ENCODE peak calls at places on chromosomes 1 and 21, in ten cellular contexts. Q, U, L, D, X, R, M, H, V and P are unnamed samples.
A peak's percentile ranks its signal among the peaks of the same experiment; 100 is the strongest.

GRCh38 chr1:112672842-112673241 is 1.6 kb upstream of the MOV10 start:
- DNase-seq in Q (peak; percentile 3), L (no peak), H (no peak), V (no peak), D (no peak), M (no peak), U (no peak), X (no peak), R (no peak), P (no peak)

GRCh38 chr1:109806733-109807397 is 43.1 kb upstream of the EPS8L3 start:
- DNase-seq in D (no peak), H (no peak), U (no peak), R (no peak), L (no peak), M (peak; percentile 12), X (no peak), V (no peak), Q (peak; percentile 68), P (no peak)

GRCh38 chr1:17671314-17671705 is 83.8 kb upstream of the ACTL8 start:
- DNase-seq in V (no peak), D (no peak), H (no peak), M (no peak), X (no peak), U (no peak), L (peak; percentile 39), Q (no peak), R (no peak), P (no peak)

GRCh38 chr1:61403863-61404615 is 320.9 kb downstream of the TM2D1 start:
- DNase-seq in V (peak; percentile 27), M (no peak), Q (peak; percentile 22), L (no peak), D (no peak), R (peak; percentile 5), X (no peak), H (no peak), U (no peak), P (peak; percentile 62)

GRCh38 chr21:36459098-36459497 is 20.8 kb downstream of the CLDN14 start:
- DNase-seq in D (no peak), V (no peak), X (no peak), Q (no peak), U (no peak), R (no peak), M (no peak), H (no peak), L (no peak), P (no peak)

GRCh38 chr1:161350666-161351065 is 17.0 kb downstream of the CFAP126 start:
- DNase-seq in Q (no peak), D (no peak), H (no peak), X (no peak), V (no peak), L (no peak), M (no peak), U (no peak), R (no peak), P (no peak)

GRCh38 chr1:14848621-14849020 is 250.1 kb downstream of the KAZN start:
- DNase-seq in R (no peak), Q (no peak), H (no peak), V (no peak), U (no peak), M (no peak), D (no peak), X (no peak), L (no peak), P (no peak)

GRCh38 chr1:84269286-84269685 is 32.2 kb upstream of the SAMD13 start:
- DNase-seq in U (no peak), H (no peak), L (no peak), D (no peak), Q (no peak), X (no peak), M (no peak), R (no peak), V (no peak), P (no peak)

GRCh38 chr1:244403431-244403830 is 48.3 kb downstream of the ADSS2 start:
- DNase-seq in L (no peak), X (no peak), U (no peak), Q (no peak), H (no peak), R (no peak), D (no peak), M (no peak), V (no peak), P (no peak)

GRCh38 chr21:33948096-33948950 is 32.7 kb upstream of the ATP5PO start:
- DNase-seq in L (peak; percentile 84), M (peak; percentile 40), U (peak; percentile 88), D (peak; percentile 82), Q (no peak), R (peak; percentile 72), V (peak; percentile 62), H (peak; percentile 38), X (peak; percentile 96), P (no peak)

GRCh38 chr1:30948278-30948677 is 39.7 kb upstream of the SDC3 start:
- DNase-seq in L (no peak), Q (no peak), V (no peak), M (no peak), U (no peak), D (no peak), R (no peak), X (no peak), H (no peak), P (no peak)

GRCh38 chr1:27594542-27595510 is 9.1 kb downstream of the AHDC1 start:
- DNase-seq in U (no peak), Q (no peak), R (no peak), H (no peak), L (no peak), V (peak; percentile 71), M (peak; percentile 24), X (no peak), D (no peak), P (no peak)

GRCh38 chr1:87600070-87600469 is 271.4 kb downstream of the LMO4 start:
- DNase-seq in H (no peak), U (no peak), L (no peak), Q (no peak), X (no peak), V (no peak), M (no peak), D (no peak), R (no peak), P (no peak)

GRCh38 chr1:221912230-221912629 is 170.3 kb upstream of the DUSP10 start:
- DNase-seq in D (no peak), X (no peak), V (peak; percentile 32), R (no peak), U (no peak), Q (peak; percentile 26), L (no peak), M (no peak), H (no peak), P (peak; percentile 46)

GRCh38 chr1:247407180-247407616 is 8.8 kb upstream of the NLRP3 start:
- DNase-seq in R (peak; percentile 63), M (no peak), H (peak; percentile 34), L (no peak), V (no peak), Q (no peak), X (peak; percentile 93), D (peak; percentile 77), U (peak; percentile 77), P (no peak)

GRCh38 chr1:101005871-101006270 is 19.7 kb downstream of the DPH5 start:
- DNase-seq in Q (peak; percentile 42), L (no peak), D (no peak), X (no peak), U (no peak), H (no peak), M (no peak), V (no peak), R (no peak), P (no peak)

GRCh38 chr1:146039844-146040194 is 18.3 kb upstream of the HJV start:
- DNase-seq in D (no peak), V (no peak), M (no peak), H (no peak), U (no peak), R (no peak), Q (no peak), L (no peak), X (no peak), P (no peak)

DNA sequence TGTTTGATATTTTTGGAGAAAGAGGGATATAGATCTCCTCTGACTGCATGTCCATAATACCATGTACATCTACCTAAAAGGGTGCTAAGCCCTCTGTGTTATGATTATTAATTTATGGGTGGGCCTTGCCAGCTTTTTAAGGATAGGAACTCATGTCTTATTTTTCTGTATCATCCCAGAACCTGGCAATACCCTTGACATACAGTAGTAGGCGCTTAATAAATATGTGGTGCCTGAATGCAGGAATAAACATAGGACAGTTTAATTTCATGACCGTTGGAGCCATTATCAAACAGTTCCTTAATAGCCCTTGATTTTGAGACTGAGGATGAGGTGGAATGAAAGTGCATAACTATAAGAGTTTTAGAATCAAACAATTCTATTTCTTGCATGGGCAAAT is 12.5 kb upstream of the ATP6V1G3 start:
- DNase-seq in U (no peak), X (no peak), V (no peak), D (no peak), H (no peak), M (no peak), Q (no peak), R (no peak), L (no peak), P (no peak)
- TF ChIP-seq CTCF in U (no peak), X (no peak), V (no peak), D (no peak), H (no peak), M (no peak), Q (no peak), R (no peak), L (peak; percentile 66), P (no peak)

GRCh38 chr1:235067396-235068154 is 61.1 kb downstream of the TOMM20 start:
- DNase-seq in R (peak; percentile 89), M (peak; percentile 69), D (no peak), U (no peak), L (no peak), V (peak; percentile 100), X (no peak), Q (peak; percentile 100), H (peak; percentile 81), P (peak; percentile 100)
- H3K4me3 ChIP-seq in R (no peak overlapping the region), M (no peak overlapping the region), D (no peak overlapping the region), U (no peak overlapping the region), L (no peak overlapping the region), V (no peak overlapping the region), X (no peak overlapping the region), Q (no peak overlapping the region), H (no peak overlapping the region), P (no peak overlapping the region)

GRCh38 chr1:174726880-174727585 is 272.7 kb upstream of the CACYBP start:
- DNase-seq in V (no peak), X (no peak), R (no peak), H (no peak), L (no peak), D (no peak), M (no peak), U (no peak), Q (no peak), P (no peak)
- TF ChIP-seq CTCF in V (peak; percentile 2), X (no peak), R (no peak), H (no peak), L (peak; percentile 56), D (peak; percentile 4), M (no peak), U (no peak), Q (no peak), P (peak; percentile 4)

DNA sequence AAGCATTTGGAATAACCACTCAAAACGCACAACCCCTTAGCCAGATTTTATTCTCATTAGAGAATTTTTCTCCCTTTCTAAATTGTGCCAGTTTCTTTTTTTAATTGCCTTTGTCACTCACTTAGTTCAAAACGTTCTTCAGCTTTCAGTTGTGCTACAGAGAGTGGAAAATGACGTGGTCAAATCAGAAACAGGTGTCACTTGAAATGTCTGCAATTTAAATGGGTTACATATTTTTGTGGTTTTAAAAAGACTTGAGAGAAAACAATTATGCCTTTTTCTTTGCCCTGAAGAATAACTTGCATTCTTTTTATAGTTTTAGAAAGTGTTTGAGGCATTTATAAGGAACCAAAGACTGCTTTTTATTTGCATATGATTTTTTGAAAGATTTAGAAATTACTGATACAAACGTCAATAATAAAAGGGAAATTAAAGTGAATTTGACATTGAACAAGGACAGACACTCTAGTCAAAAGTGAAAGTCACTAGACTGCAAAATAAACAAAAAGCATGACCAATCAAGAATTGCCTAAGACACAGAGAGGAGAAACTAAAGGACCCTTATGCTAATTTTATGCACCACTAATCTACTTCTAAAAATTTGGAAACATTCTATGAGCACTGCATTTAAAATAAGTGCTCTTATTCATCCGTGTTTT is 191.0 kb downstream of the TPR start:
- DNase-seq in R (no peak), V (peak; percentile 69), H (no peak), U (no peak), M (no peak), L (no peak), X (peak; percentile 31), D (no peak), Q (peak; percentile 77), P (peak; percentile 58)
- H3K4me3 ChIP-seq in R (no peak overlapping the region), V (no peak overlapping the region), H (no peak overlapping the region), U (no peak overlapping the region), M (no peak overlapping the region), L (peak overlapping the region; percentile 8), X (peak overlapping the region; percentile 11), D (no peak overlapping the region), Q (no peak overlapping the region), P (no peak overlapping the region)